ENCODE peak calls at places on chromosomes 6 and 20, in seven cellular contexts. One of them, this sample, is unnamed.

GRCh38 chr20:46174469-46175126 is 56.5 kb downstream of the CD40 start:
- DNase-seq in mesenchymal stem cell: peak
- DNase-seq in IMR-90: peak
- DNase-seq in H1: peak
- DNase-seq in trophoblast cell: peak
- DNase-seq in mesendoderm: peak
- DNase-seq in H9: peak
- DNase-seq in this sample: peak

GRCh38 chr20:56945901-56946300 is 316.8 kb downstream of the TFAP2C start:
- DNase-seq in IMR-90: no peak
- DNase-seq in mesendoderm: no peak
- DNase-seq in H1: no peak
- DNase-seq in H9: no peak
- DNase-seq in mesenchymal stem cell: no peak
- DNase-seq in trophoblast cell: no peak
- DNase-seq in this sample: no peak

GRCh38 chr6:105250523-105250922 is 70.7 kb upstream of the POPDC3 start:
- DNase-seq in mesendoderm: no peak
- DNase-seq in IMR-90: no peak
- DNase-seq in mesenchymal stem cell: peak
- DNase-seq in trophoblast cell: peak
- DNase-seq in H9: no peak
- DNase-seq in H1: no peak
- DNase-seq in this sample: no peak

GRCh38 chr6:113995632-113996031 is 24.7 kb upstream of the HDAC2 start:
- DNase-seq in H1: no peak
- DNase-seq in mesenchymal stem cell: peak
- DNase-seq in trophoblast cell: peak
- DNase-seq in IMR-90: peak
- DNase-seq in H9: peak
- DNase-seq in mesendoderm: peak
- DNase-seq in this sample: no peak

GRCh38 chr6:154234019-154234772 is 122.4 kb downstream of the IPCEF1 start:
- DNase-seq in mesendoderm: no peak
- DNase-seq in trophoblast cell: no peak
- DNase-seq in IMR-90: no peak
- DNase-seq in H1: no peak
- DNase-seq in mesenchymal stem cell: no peak
- DNase-seq in H9: no peak
- DNase-seq in this sample: no peak

GRCh38 chr6:150616581-150616980 is 16.9 kb downstream of the PLEKHG1 start:
- DNase-seq in H1: no peak
- DNase-seq in mesenchymal stem cell: no peak
- DNase-seq in mesendoderm: no peak
- DNase-seq in H9: no peak
- DNase-seq in IMR-90: no peak
- DNase-seq in trophoblast cell: no peak
- DNase-seq in this sample: no peak

GRCh38 chr20:46939031-46939430 is 44.4 kb downstream of the EYA2 start:
- DNase-seq in H1: no peak
- DNase-seq in mesendoderm: peak
- DNase-seq in trophoblast cell: no peak
- DNase-seq in IMR-90: no peak
- DNase-seq in mesenchymal stem cell: no peak
- DNase-seq in H9: peak
- DNase-seq in this sample: no peak

GRCh38 chr20:13222319-13222716 is 1.2 kb downstream of the ISM1 start:
- DNase-seq in mesenchymal stem cell: no peak
- DNase-seq in H1: no peak
- DNase-seq in H9: no peak
- DNase-seq in mesendoderm: peak
- DNase-seq in IMR-90: no peak
- DNase-seq in trophoblast cell: no peak
- DNase-seq in this sample: no peak

GRCh38 chr6:32969685-32970412 is 1.5 kb downstream of the BRD2 start:
- DNase-seq in IMR-90: peak
- DNase-seq in H1: no peak
- DNase-seq in H9: peak
- DNase-seq in mesenchymal stem cell: peak
- DNase-seq in trophoblast cell: peak
- DNase-seq in mesendoderm: peak
- DNase-seq in this sample: peak

GRCh38 chr6:2072450-2072849 is 173.0 kb downstream of the GMDS start:
- DNase-seq in mesenchymal stem cell: no peak
- DNase-seq in mesendoderm: no peak
- DNase-seq in H9: no peak
- DNase-seq in H1: no peak
- DNase-seq in IMR-90: peak
- DNase-seq in trophoblast cell: no peak
- DNase-seq in this sample: no peak

DNA sequence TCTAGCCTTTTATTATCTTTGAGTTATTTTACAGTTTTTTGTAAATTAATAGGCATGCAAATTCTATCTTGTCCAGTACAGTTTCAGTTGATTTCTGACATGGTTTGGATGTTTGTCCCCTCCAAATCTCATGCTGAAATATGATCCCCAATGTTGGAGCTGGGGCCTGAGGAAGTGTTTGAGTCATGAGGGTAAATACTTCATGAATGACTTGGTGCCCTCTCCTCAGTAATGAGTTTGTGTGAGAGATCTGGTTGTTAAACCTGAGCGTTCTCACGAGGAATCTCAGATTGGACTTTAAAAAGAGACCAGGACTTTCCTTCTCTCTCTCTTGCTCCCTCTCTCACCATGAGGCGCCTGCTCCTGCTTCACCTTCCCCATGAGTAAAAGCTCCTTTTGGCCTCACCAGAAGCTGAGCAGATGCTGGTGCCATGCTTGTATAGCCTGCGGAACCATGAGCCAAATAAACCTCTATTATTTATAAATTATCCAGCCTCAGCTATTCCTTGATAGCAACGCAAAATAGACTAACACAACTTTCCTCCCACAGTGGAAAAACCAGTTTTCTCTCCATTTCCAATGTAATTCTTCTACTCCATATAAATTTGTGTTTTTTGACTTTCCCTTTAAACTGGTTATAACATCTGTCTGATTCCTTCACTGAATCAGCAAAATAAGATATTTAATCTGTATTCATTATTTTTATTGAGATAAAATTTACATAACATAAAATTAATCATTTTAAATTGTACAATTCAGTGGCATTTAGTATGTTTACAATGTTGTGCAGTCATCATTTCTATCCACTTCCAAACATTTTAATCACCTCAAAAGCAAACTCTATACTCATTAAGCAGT is 78.7 kb upstream of the PRSS16 start:
- DNase-seq in H9: no peak
- DNase-seq in mesenchymal stem cell: peak
- DNase-seq in H1: no peak
- DNase-seq in mesendoderm: peak
- DNase-seq in trophoblast cell: no peak
- DNase-seq in IMR-90: peak
- DNase-seq in this sample: no peak
- H3K18ac ChIP-seq in H9: no peak
- H3K18ac ChIP-seq in mesenchymal stem cell: no peak
- H3K18ac ChIP-seq in H1: no peak
- H3K18ac ChIP-seq in mesendoderm: no peak
- H3K18ac ChIP-seq in trophoblast cell: no peak
- H3K18ac ChIP-seq in IMR-90: peak
- H3K18ac ChIP-seq in this sample: no peak

DNA sequence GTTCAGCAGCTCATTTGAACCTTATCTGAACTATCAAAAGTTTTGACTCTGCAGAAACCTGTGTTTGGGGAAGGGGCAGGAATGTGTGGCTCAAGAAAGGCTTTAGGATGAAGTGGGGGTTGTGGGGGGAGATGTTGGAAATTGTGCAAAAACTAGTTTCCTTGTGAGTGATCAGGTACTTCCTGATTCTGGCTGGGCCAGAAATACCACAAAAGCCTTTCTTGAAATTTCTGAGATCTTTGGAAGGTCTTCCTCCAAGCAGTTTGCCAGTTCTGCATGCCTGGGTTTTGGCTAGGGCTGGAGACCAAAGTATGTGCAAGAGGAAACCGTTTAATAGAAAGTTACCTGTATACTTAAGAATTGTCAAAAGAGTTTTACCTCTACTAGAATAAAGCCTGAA is 116.6 kb downstream of the BMP2 start:
- DNase-seq in mesenchymal stem cell: no peak
- DNase-seq in H9: no peak
- DNase-seq in IMR-90: no peak
- DNase-seq in trophoblast cell: no peak
- DNase-seq in mesendoderm: no peak
- DNase-seq in H1: no peak
- DNase-seq in this sample: no peak
- H3K18ac ChIP-seq in mesenchymal stem cell: no peak
- H3K18ac ChIP-seq in H9: no peak
- H3K18ac ChIP-seq in IMR-90: no peak
- H3K18ac ChIP-seq in trophoblast cell: no peak
- H3K18ac ChIP-seq in mesendoderm: no peak
- H3K18ac ChIP-seq in H1: no peak
- H3K18ac ChIP-seq in this sample: no peak

DNA sequence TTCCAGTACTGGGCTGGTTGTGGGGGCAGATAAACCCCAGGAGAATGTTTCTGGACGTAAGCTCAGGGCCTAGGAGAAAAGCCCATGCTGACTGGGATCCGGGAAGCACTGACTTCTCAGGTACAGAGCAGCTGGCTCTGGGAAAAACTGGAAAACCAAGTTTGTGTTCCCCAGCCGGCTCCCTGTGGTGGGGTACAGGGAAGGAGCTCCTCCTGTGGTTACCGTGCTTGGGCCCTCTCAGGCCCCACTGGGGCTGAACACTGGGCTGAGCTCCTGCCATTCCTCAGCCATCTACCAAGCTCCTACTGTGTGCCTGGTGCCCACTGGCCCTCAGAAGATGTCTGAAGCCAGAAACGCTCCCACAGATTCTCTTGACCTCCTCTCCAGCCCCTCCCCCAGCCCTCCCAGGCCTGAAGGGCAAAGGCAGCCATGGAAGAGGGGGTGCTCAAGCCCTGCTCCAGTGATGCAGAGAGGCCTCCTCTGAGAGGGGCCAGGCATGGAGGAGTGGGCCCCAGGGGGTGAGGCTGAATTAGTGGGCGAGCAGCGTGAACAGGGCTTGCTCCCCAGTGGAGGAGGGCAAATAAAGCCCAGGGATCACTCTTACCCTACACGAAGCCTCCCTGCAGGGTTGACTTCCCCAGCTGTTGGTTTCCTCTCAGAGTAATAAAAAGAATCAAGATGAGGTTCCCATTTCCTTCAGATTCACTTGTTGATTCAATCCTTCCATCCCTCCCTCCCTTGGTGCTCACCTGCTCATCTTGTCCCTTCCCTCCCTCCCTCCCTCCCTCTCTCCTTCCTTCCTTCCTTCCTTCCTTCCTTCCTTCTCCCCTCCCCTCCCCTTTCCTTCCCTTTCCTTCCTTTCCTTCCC is 100.0 kb downstream of the VEGFA start:
- DNase-seq in mesenchymal stem cell: no peak
- DNase-seq in trophoblast cell: no peak
- DNase-seq in H9: no peak
- DNase-seq in H1: no peak
- DNase-seq in IMR-90: no peak
- DNase-seq in mesendoderm: no peak
- DNase-seq in this sample: no peak
- H3K18ac ChIP-seq in mesenchymal stem cell: no peak
- H3K18ac ChIP-seq in trophoblast cell: no peak
- H3K18ac ChIP-seq in H9: no peak
- H3K18ac ChIP-seq in H1: peak
- H3K18ac ChIP-seq in IMR-90: no peak
- H3K18ac ChIP-seq in mesendoderm: no peak
- H3K18ac ChIP-seq in this sample: peak

GRCh38 chr6:131635384-131636340 is 1.4 kb upstream of the ENPP3 start:
- DNase-seq in IMR-90: no peak
- DNase-seq in mesenchymal stem cell: no peak
- DNase-seq in H1: no peak
- DNase-seq in mesendoderm: no peak
- DNase-seq in trophoblast cell: no peak
- DNase-seq in H9: no peak
- DNase-seq in this sample: no peak

GRCh38 chr6:131636880-131637792 is at the start of gene ENPP3:
- DNase-seq in trophoblast cell: no peak
- DNase-seq in mesenchymal stem cell: no peak
- DNase-seq in H9: no peak
- DNase-seq in IMR-90: peak
- DNase-seq in mesendoderm: no peak
- DNase-seq in H1: no peak
- DNase-seq in this sample: no peak

GRCh38 chr6:131640576-131640975 is 3.5 kb downstream of the ENPP3 start:
- DNase-seq in mesendoderm: no peak
- DNase-seq in trophoblast cell: no peak
- DNase-seq in mesenchymal stem cell: no peak
- DNase-seq in IMR-90: no peak
- DNase-seq in H9: no peak
- DNase-seq in H1: no peak
- DNase-seq in this sample: no peak

GRCh38 chr6:131640100-131640499 is 3.0 kb downstream of the ENPP3 start:
- DNase-seq in H1: no peak
- DNase-seq in trophoblast cell: no peak
- DNase-seq in mesenchymal stem cell: no peak
- DNase-seq in IMR-90: no peak
- DNase-seq in mesendoderm: no peak
- DNase-seq in H9: no peak
- DNase-seq in this sample: no peak

DNA sequence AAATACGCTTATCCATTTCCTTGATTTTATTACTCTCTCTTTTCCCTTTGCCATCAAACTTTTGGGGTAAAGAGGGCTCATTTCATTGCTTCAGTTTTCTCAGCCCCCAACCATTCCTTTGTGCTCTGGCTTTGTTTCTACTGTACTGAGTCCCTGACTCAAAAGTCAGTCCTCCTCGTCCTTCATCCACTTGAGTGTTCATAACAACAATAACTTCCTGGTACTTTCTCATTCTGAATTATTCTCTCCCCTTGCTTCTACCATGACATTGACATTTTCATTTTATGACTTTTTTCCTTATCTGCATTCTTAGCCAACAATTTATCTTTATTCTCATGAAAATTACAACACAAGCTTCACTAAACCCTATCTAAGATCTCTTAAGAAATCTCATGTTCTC is 911 bp downstream of the ENPP3 start:
- DNase-seq in trophoblast cell: no peak
- DNase-seq in mesenchymal stem cell: no peak
- DNase-seq in H1: no peak
- DNase-seq in IMR-90: no peak
- DNase-seq in mesendoderm: no peak
- DNase-seq in H9: no peak
- DNase-seq in this sample: no peak
- H3K18ac ChIP-seq in trophoblast cell: no peak
- H3K18ac ChIP-seq in mesenchymal stem cell: no peak
- H3K18ac ChIP-seq in H1: no peak
- H3K18ac ChIP-seq in IMR-90: no peak
- H3K18ac ChIP-seq in mesendoderm: no peak
- H3K18ac ChIP-seq in H9: no peak
- H3K18ac ChIP-seq in this sample: no peak

This sample was measured in neuronal stem cell.